ENCODE peak calls at places on chromosomes 13 and 19, in seven cellular contexts. F, T, H, C, N, D and P are unnamed samples.

GRCh38 chr13:63337921-63338320 is 1922.3 kb upstream of the PCDH20 start:
- DNase-seq in F (no peak), T (no peak), H (no peak), C (no peak), N (no peak), D (no peak), P (no peak)

GRCh38 chr13:101915755-101916107 is 463.3 kb downstream of the ITGBL1 start:
- DNase-seq in F (no peak), T (no peak), H (no peak), C (no peak), N (no peak), D (no peak), P (no peak)

GRCh38 chr13:47226516-47226915 is 329.7 kb upstream of the HTR2A start:
- DNase-seq in F (no peak), T (no peak), H (no peak), C (no peak), N (no peak), D (no peak), P (no peak)

GRCh38 chr19:38577826-38578225 is 39.9 kb downstream of the MAP4K1 start:
- DNase-seq in F (no peak), T (no peak), H (no peak), C (peak), N (no peak), D (no peak), P (no peak)

GRCh38 chr19:39247701-39248664 is 673 bp downstream of the IFNL4 start:
- DNase-seq in F (no peak), T (no peak), H (peak), C (no peak), N (no peak), D (no peak), P (peak)

GRCh38 chr13:33146843-33147611 is 130.8 kb downstream of the KL start:
- DNase-seq in F (peak), T (no peak), H (no peak), C (no peak), N (no peak), D (no peak), P (no peak)

GRCh38 chr13:75226755-75227435 is 255.1 kb downstream of the TBC1D4 start:
- DNase-seq in F (no peak), T (no peak), H (no peak), C (no peak), N (no peak), D (no peak), P (no peak)

GRCh38 chr13:101492251-101492910 is 39.9 kb downstream of the ITGBL1 start:
- DNase-seq in F (no peak), T (no peak), H (no peak), C (no peak), N (no peak), D (no peak), P (no peak)

GRCh38 chr19:15038304-15038703 is 11.0 kb upstream of the CASP14 start:
- DNase-seq in F (no peak), T (no peak), H (no peak), C (peak), N (no peak), D (no peak), P (no peak)

GRCh38 chr19:42471554-42472249 is 29.0 kb upstream of the CXCL17 start:
- DNase-seq in F (no peak), T (no peak), H (no peak), C (no peak), N (no peak), D (no peak), P (no peak)

GRCh38 chr19:3161453-3161852 is 17.1 kb upstream of the S1PR4 start:
- DNase-seq in F (no peak), T (no peak), H (no peak), C (no peak), N (no peak), D (no peak), P (no peak)

GRCh38 chr13:59356607-59357006 is 807.1 kb downstream of the DIAPH3 start:
- DNase-seq in F (no peak), T (peak), H (no peak), C (peak), N (no peak), D (peak), P (no peak)

GRCh38 chr13:45119469-45119989 is 781 bp upstream of the GTF2F2 start:
- DNase-seq in F (no peak), T (no peak), H (no peak), C (no peak), N (peak), D (no peak), P (no peak)

GRCh38 chr13:101309014-101309619 is 107.2 kb downstream of the NALCN start:
- DNase-seq in F (no peak), T (no peak), H (no peak), C (no peak), N (no peak), D (no peak), P (no peak)

GRCh38 chr19:3530389-3530788 is 8.6 kb upstream of the TEKTIP1 start:
- DNase-seq in F (no peak), T (no peak), H (no peak), C (no peak), N (no peak), D (no peak), P (no peak)

GRCh38 chr19:48741222-48741999 is 1.0 kb upstream of the RASIP1 start:
- DNase-seq in F (peak), T (peak), H (peak), C (peak), N (no peak), D (peak), P (peak)

GRCh38 chr13:110923777-110924638 is 9.1 kb upstream of the ANKRD10 start:
- DNase-seq in F (no peak), T (no peak), H (no peak), C (peak), N (no peak), D (no peak), P (no peak)

GRCh38 chr13:110923086-110923485 is 8.2 kb upstream of the ANKRD10 start:
- DNase-seq in F (no peak), T (no peak), H (no peak), C (no peak), N (no peak), D (no peak), P (no peak)

GRCh38 chr13:110924639-110924934 is 9.7 kb upstream of the ANKRD10 start:
- DNase-seq in F (no peak), T (no peak), H (no peak), C (no peak), N (no peak), D (no peak), P (no peak)

GRCh38 chr13:110922506-110922905 is 7.6 kb upstream of the ANKRD10 start:
- DNase-seq in F (no peak), T (no peak), H (no peak), C (no peak), N (no peak), D (no peak), P (no peak)

GRCh38 chr13:110925023-110925608 is 10.2 kb upstream of the ANKRD10 start:
- DNase-seq in F (no peak), T (no peak), H (peak), C (no peak), N (no peak), D (no peak), P (peak)
- TF ChIP-seq CTCF in F (peak), T (peak), H (peak), C (peak), N (no peak), D (no peak), P (peak)

GRCh38 chr13:57314897-57315520 is 148.0 kb downstream of the PRR20E start:
- DNase-seq in F (no peak), T (no peak), H (no peak), C (no peak), N (no peak), D (no peak), P (no peak)
- TF ChIP-seq CTCF in F (no peak), T (no peak), H (no peak), C (no peak), N (no peak), D (no peak), P (no peak)

DNA sequence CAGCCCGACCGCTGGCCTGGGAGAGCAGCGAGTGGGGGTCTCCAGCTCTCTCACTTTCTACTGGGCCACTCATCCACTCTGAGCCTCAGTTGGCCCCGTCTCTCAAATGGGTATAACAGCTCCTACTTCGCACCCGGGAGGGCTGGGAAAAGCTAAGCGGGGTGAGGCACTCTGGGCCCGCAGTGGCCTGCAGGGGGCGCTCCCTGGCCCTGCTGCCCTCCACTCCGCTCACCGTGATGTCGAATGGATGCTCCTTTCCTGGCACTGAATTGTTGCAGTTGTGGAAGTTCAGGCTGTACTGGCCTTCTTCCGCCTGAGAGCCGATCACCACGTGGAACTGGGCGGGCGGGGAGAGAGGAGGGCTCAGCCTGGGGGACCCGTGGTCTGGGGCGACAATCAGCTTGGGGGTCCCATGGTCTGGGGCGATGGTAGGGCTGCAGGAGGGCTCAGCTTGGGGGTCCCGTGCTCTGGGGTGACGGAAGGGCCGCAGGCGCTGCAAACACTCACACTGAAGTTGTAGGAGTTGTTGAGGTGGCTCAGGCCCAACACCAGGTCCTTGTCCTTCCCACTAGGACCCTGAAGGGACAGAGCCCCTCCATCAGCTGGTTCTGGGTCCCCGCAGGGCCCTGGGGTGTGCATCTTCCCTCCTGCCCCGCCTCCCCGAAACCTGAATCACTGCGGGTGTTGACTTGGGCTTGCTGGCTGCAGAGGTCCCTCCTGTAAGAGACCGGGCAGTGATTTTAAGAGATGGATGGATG is 3.9 kb downstream of the GPR108 start:
- DNase-seq in F (no peak), T (no peak), H (no peak), C (no peak), N (no peak), D (no peak), P (no peak)
- TF ChIP-seq CTCF in F (peak), T (peak), H (no peak), C (peak), N (no peak), D (peak), P (peak)

GRCh38 chr19:5321851-5322681 is 18.5 kb downstream of the PTPRS start:
- DNase-seq in F (peak), T (no peak), H (no peak), C (no peak), N (peak), D (no peak), P (no peak)
- TF ChIP-seq CTCF in F (peak), T (no peak), H (no peak), C (no peak), N (no peak), D (no peak), P (no peak)

GRCh38 chr19:18278521-18279265 is 2.7 kb downstream of the JUND start:
- DNase-seq in F (no peak), T (no peak), H (peak), C (no peak), N (peak), D (no peak), P (no peak)
- TF ChIP-seq CTCF in F (peak), T (no peak), H (no peak), C (peak), N (peak), D (peak), P (no peak)

GRCh38 chr13:69565334-69565733 is 542.3 kb upstream of the ATXN8OS start:
- DNase-seq in F (no peak), T (no peak), H (peak), C (no peak), N (no peak), D (no peak), P (peak)
- TF ChIP-seq CTCF in F (peak), T (no peak), H (peak), C (no peak), N (no peak), D (no peak), P (peak)